ENCODE peak calls at places on chromosomes 16 and 17, in eight cellular contexts. V is SK-N-SH, D is adrenal gland, R is fibroblast of the aortic adventitia, Q is cardiac fibroblast, E is IMR-90, T is astrocyte of the spinal cord, Y is heart right ventricle. G is an unnamed sample.

GRCh38 chr17:559699-560378 is 154.8 kb downstream of the VPS53 start:
- DNase-seq in V (no peak), D (peak; percentile 88), R (peak; percentile 88), Q (peak; percentile 88), E (peak; percentile 89), T (peak; percentile 85), Y (peak; percentile 23), G (peak; percentile 95)

GRCh38 chr16:13316008-13316407 is 414.6 kb downstream of the SHISA9 start:
- DNase-seq in V (no peak), D (no peak), R (no peak), Q (peak; percentile 0), E (no peak), T (peak; percentile 64), Y (no peak), G (peak; percentile 39)

GRCh38 chr17:12342161-12342560 is 321.5 kb downstream of the MAP2K4 start:
- DNase-seq in V (no peak), D (no peak), R (no peak), Q (no peak), E (no peak), T (no peak), Y (no peak), G (no peak)

GRCh38 chr17:81685108-81685507 is 1.3 kb downstream of the HGS start:
- DNase-seq in V (peak; percentile 28), D (no peak), R (peak; percentile 41), Q (peak; percentile 23), E (peak; percentile 87), T (peak; percentile 54), Y (no peak), G (peak; percentile 39)

GRCh38 chr16:63473710-63474109 is 1437.5 kb upstream of the CDH8 start:
- DNase-seq in V (no peak), D (no peak), R (no peak), Q (no peak), E (no peak), T (no peak), Y (no peak), G (no peak)

GRCh38 chr17:4156750-4157381 is 13.9 kb downstream of the CYB5D2 start:
- DNase-seq in V (no peak), D (no peak), R (no peak), Q (no peak), E (no peak), T (no peak), Y (no peak), G (no peak)

GRCh38 chr17:83180996-83181481 is 101.6 kb downstream of the METRNL start:
- DNase-seq in V (peak; percentile 81), D (peak; percentile 38), R (no peak), Q (no peak), E (no peak), T (no peak), Y (no peak), G (no peak)

GRCh38 chr17:47837401-47838039 is 3.6 kb downstream of the SCRN2 start:
- DNase-seq in V (no peak), D (no peak), R (no peak), Q (peak; percentile 26), E (peak; percentile 10), T (peak; percentile 46), Y (no peak), G (no peak)

GRCh38 chr16:79562166-79562823 is 38.2 kb downstream of the MAF start:
- DNase-seq in V (no peak), D (no peak), R (no peak), Q (no peak), E (no peak), T (no peak), Y (no peak), G (no peak)

GRCh38 chr16:1678500-1679098 is 520 bp downstream of the JPT2 start:
- DNase-seq in V (no peak), D (peak; percentile 75), R (peak; percentile 23), Q (peak; percentile 34), E (peak; percentile 24), T (no peak), Y (peak; percentile 29), G (peak; percentile 55)

GRCh38 chr16:11637320-11637719 is 30.9 kb upstream of the SNN start:
- DNase-seq in V (no peak), D (no peak), R (no peak), Q (no peak), E (no peak), T (no peak), Y (no peak), G (no peak)

GRCh38 chr16:81693047-81693446 is 86.0 kb upstream of the PLCG2 start:
- DNase-seq in V (no peak), D (no peak), R (peak; percentile 48), Q (no peak), E (peak; percentile 35), T (no peak), Y (no peak), G (peak; percentile 21)

GRCh38 chr17:43983515-43984411 is 20.7 kb upstream of the NAGS start:
- DNase-seq in V (peak; percentile 72), D (no peak), R (no peak), Q (no peak), E (no peak), T (no peak), Y (peak; percentile 26), G (no peak)

GRCh38 chr17:80678621-80679020 is 134.0 kb downstream of the RPTOR start:
- DNase-seq in V (no peak), D (no peak), R (peak; percentile 14), Q (peak; percentile 51), E (peak; percentile 91), T (peak; percentile 65), Y (no peak), G (peak; percentile 77)

GRCh38 chr17:40459646-40460584 is 16.7 kb downstream of the IGFBP4 start:
- DNase-seq in V (peak; percentile 54), D (no peak), R (no peak), Q (no peak), E (no peak), T (no peak), Y (no peak), G (no peak)

GRCh38 chr16:9647981-9648701 is 534.1 kb downstream of the GRIN2A start:
- DNase-seq in V (peak; percentile 33), D (peak; percentile 54), R (peak; percentile 40), Q (peak; percentile 6), E (no peak), T (no peak), Y (no peak), G (peak; percentile 11)

GRCh38 chr17:40399185-40399584 is 18.5 kb downstream of the TOP2A start:
- DNase-seq in V (peak; percentile 48), D (no peak), R (peak; percentile 83), Q (peak; percentile 81), E (peak; percentile 74), T (peak; percentile 65), Y (no peak), G (peak; percentile 73)

GRCh38 chr17:21166599-21167265 is 40.0 kb downstream of the DHRS7B start:
- DNase-seq in V (no peak), D (no peak), R (peak; percentile 79), Q (peak; percentile 73), E (peak; percentile 11), T (no peak), Y (no peak), G (peak; percentile 59)

GRCh38 chr17:21164226-21165019 is 37.7 kb downstream of the DHRS7B start:
- DNase-seq in V (no peak), D (no peak), R (peak; percentile 44), Q (no peak), E (no peak), T (no peak), Y (no peak), G (no peak)

GRCh38 chr17:21167303-21167702 is 40.5 kb downstream of the DHRS7B start:
- DNase-seq in V (no peak), D (no peak), R (peak; percentile 58), Q (peak; percentile 31), E (peak; percentile 5), T (no peak), Y (no peak), G (peak; percentile 15)

GRCh38 chr17:21168555-21168865 is 41.7 kb downstream of the DHRS7B start:
- DNase-seq in V (no peak), D (peak; percentile 39), R (no peak), Q (no peak), E (no peak), T (no peak), Y (no peak), G (no peak)

GRCh38 chr17:21165922-21166598 is 39.3 kb downstream of the DHRS7B start:
- DNase-seq in V (no peak), D (no peak), R (peak; percentile 17), Q (no peak), E (no peak), T (no peak), Y (peak; percentile 70), G (no peak)
- H3K4me3 ChIP-seq in V (no peak overlapping the region), D (no peak overlapping the region), R (no peak overlapping the region), Q (no peak overlapping the region), E (no peak overlapping the region), T (no peak overlapping the region), Y (peak overlapping the region; percentile 30), G (no peak overlapping the region)

DNA sequence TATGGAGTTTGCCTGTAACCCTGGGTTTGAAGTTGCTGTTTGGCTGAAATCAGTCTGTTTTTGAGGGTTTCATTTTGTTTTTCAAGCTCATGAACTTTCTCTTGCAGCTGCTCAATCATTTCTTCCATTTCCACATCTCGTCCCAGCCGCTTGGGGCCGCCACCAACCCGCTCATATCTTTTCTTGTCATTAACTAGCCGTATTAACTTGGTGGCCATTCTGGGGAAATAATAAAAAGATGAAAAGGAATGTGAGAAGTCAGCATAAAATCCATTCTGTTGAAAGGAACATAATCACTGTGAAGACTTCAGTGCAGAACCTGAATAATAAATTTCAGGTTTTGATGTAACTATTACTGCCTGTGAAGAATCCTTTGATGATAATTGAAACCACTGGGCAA is 11.5 kb downstream of the RPGRIP1L start:
- DNase-seq in V (no peak), D (no peak), R (no peak), Q (peak; percentile 44), E (no peak), T (no peak), Y (no peak), G (no peak)
- TF ChIP-seq CTCF in V (no peak), D (no peak), R (no peak), Q (no peak), E (no peak), T (peak; percentile 19), Y (no peak), G (peak; percentile 39)

DNA sequence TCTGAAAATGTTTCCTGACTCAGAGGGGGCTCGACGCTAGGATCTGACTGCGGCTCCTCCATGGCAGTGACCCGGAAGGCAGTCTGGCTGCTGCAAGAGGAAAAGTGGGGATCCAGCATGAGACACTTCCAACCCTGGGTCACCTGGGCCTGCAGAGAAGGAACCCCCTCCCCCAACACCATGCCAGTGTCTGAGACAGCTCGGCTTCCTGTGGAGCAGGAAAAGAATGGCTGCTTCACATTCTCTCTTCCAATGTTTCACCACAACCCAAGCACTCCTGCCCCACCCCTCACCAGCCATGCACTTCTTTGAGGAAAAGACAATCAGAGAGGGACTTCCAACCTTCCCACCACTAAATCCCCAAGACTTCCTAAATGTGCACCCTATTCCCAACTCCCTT is 10.8 kb downstream of the TP53 start:
- DNase-seq in V (no peak), D (no peak), R (no peak), Q (no peak), E (no peak), T (no peak), Y (no peak), G (no peak)
- H3K4me3 ChIP-seq in V (no peak overlapping the region), D (no peak overlapping the region), R (no peak overlapping the region), Q (no peak overlapping the region), E (no peak overlapping the region), T (no peak overlapping the region), Y (no peak overlapping the region), G (no peak overlapping the region)

DNA sequence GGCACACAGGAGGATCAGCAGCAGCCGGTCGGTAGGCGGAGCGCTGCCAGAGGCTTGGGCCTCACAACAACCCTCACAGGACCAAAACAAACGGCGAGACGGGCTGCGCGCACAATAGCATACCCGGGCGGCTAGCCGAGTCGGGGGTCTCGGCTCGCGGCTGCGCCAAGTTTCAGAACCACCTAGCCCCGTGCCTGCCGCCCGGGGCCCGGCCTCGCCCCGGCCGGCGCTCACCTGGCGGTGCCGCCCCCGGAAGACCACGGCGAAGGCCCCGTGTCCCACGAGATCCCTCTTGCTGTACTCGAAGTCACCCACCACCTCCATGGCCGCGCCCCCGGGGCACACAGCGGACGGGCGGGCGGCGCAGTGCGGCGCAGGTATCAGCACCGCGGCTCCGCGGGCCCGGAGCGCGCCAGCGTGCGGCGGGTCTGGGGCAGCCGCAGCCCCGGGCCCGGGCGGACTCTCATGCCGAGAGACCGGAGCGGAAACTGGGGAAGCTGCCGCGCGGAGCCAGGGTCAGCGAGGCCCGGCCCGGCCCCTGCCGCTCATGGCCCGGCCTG is 562 bp downstream of the ULK2 start:
- DNase-seq in V (peak; percentile 82), D (peak; percentile 82), R (peak; percentile 56), Q (peak; percentile 69), E (peak; percentile 54), T (peak; percentile 56), Y (peak; percentile 72), G (peak; percentile 64)
- TF ChIP-seq CTCF in V (peak; percentile 40), D (peak; percentile 36), R (peak; percentile 44), Q (peak; percentile 47), E (peak; percentile 31), T (peak; percentile 49), Y (peak; percentile 20), G (peak; percentile 45)

G was measured in fibroblast of villous mesenchyme.